ENCODE peak calls at places on chromosomes 13 and 19, in seven cellular contexts. E is cardiac fibroblast; I is colonic mucosa; L is glutamatergic neuron; G is upper lobe of left lung; Y is CD4-positive, alpha-beta T cell; W is neural progenitor cell. H is an unnamed sample.

GRCh38 chr19:14758816-14759215 is 19.5 kb downstream of the ADGRE2 start:
- DNase-seq in E (no peak), I (peak), L (no peak), G (no peak), Y (no peak), W (peak), H (no peak)

GRCh38 chr13:28621439-28621838 is 37.5 kb upstream of the POMP start:
- DNase-seq in E (no peak), I (no peak), L (no peak), G (no peak), Y (no peak), W (no peak), H (no peak)

GRCh38 chr13:48892311-48892710 is 83.4 kb upstream of the FNDC3A start:
- DNase-seq in E (peak), I (no peak), L (no peak), G (no peak), Y (no peak), W (no peak), H (peak)

GRCh38 chr19:7467009-7467989 is 21.5 kb downstream of the PEX11G start:
- DNase-seq in E (no peak), I (no peak), L (no peak), G (peak), Y (no peak), W (no peak), H (no peak)

GRCh38 chr19:49442793-49443365 is 1.6 kb upstream of the SLC17A7 start:
- DNase-seq in E (peak), I (peak), L (peak), G (peak), Y (no peak), W (peak), H (peak)

GRCh38 chr13:107211073-107211472 is 643.1 kb upstream of the ARGLU1 start:
- DNase-seq in E (peak), I (peak), L (peak), G (no peak), Y (peak), W (peak), H (peak)

GRCh38 chr19:49877020-49877878 is at the start of the genes AKT1S1 and TBC1D17:
- DNase-seq in E (peak), I (peak), L (peak), G (peak), Y (peak), W (peak), H (peak)

GRCh38 chr19:7229735-7230134 is 64.5 kb downstream of the INSR start:
- DNase-seq in E (no peak), I (no peak), L (no peak), G (no peak), Y (no peak), W (no peak), H (no peak)

GRCh38 chr19:18203408-18203862 is 407 bp downstream of the RAB3A start:
- DNase-seq in E (no peak), I (peak), L (no peak), G (peak), Y (peak), W (no peak), H (no peak)

GRCh38 chr13:95256086-95256485 is 45.2 kb downstream of the ABCC4 start:
- DNase-seq in E (peak), I (no peak), L (no peak), G (no peak), Y (no peak), W (no peak), H (peak)

GRCh38 chr13:47545630-47546029 is 455.4 kb downstream of the SUCLA2 start:
- DNase-seq in E (no peak), I (no peak), L (no peak), G (no peak), Y (no peak), W (no peak), H (peak)

GRCh38 chr13:106176103-106176502 is 359.4 kb downstream of the EFNB2 start:
- DNase-seq in E (peak), I (no peak), L (no peak), G (no peak), Y (no peak), W (no peak), H (peak)

GRCh38 chr13:51849145-51850101 is 4.4 kb upstream of the TMEM272 start:
- DNase-seq in E (peak), I (peak), L (peak), G (no peak), Y (peak), W (peak), H (no peak)

GRCh38 chr19:8481191-8481590 is 21.2 kb downstream of the PRAM1 start:
- DNase-seq in E (no peak), I (no peak), L (no peak), G (peak), Y (no peak), W (no peak), H (no peak)

GRCh38 chr19:1214299-1214861 is 8.8 kb downstream of the STK11 start:
- DNase-seq in E (no peak), I (no peak), L (peak), G (peak), Y (no peak), W (no peak), H (no peak)

GRCh38 chr13:95784891-95785290 is 108.0 kb downstream of the DNAJC3 start:
- DNase-seq in E (peak), I (no peak), L (no peak), G (no peak), Y (no peak), W (no peak), H (peak)

GRCh38 chr19:55447421-55448174 is 4.5 kb upstream of the SHISA7 start:
- DNase-seq in E (peak), I (no peak), L (peak), G (no peak), Y (no peak), W (peak), H (peak)

GRCh38 chr13:85283408-85283807 is 515.8 kb downstream of the SLITRK6 start:
- DNase-seq in E (no peak), I (no peak), L (no peak), G (no peak), Y (no peak), W (no peak), H (no peak)

GRCh38 chr13:79079351-79079839 is 326.7 kb downstream of the RBM26 start:
- DNase-seq in E (no peak), I (peak), L (no peak), G (no peak), Y (no peak), W (no peak), H (no peak)

GRCh38 chr19:38401148-38401547 is 1.7 kb upstream of the FAM98C start:
- DNase-seq in E (peak), I (no peak), L (no peak), G (no peak), Y (no peak), W (no peak), H (peak)

GRCh38 chr13:42667638-42668037 is 93.7 kb downstream of the TNFSF11 start:
- DNase-seq in E (no peak), I (no peak), L (no peak), G (no peak), Y (no peak), W (no peak), H (no peak)

GRCh38 chr13:80217614-80218456 is 123.1 kb downstream of the SPRY2 start:
- DNase-seq in E (peak), I (no peak), L (no peak), G (no peak), Y (no peak), W (peak), H (no peak)

GRCh38 chr13:37134411-37135041 is 29.1 kb upstream of the CSNK1A1L start:
- DNase-seq in E (peak), I (no peak), L (no peak), G (no peak), Y (no peak), W (no peak), H (peak)

GRCh38 chr19:17058236-17058635 is 17.0 kb downstream of the HAUS8 start:
- DNase-seq in E (peak), I (no peak), L (no peak), G (no peak), Y (no peak), W (no peak), H (no peak)

GRCh38 chr19:55688422-55689218 is 13.6 kb downstream of the EPN1 start:
- DNase-seq in E (no peak), I (peak), L (peak), G (peak), Y (no peak), W (no peak), H (no peak)

GRCh38 chr19:11921852-11922495 is 2.9 kb upstream of the ZNF700 start:
- DNase-seq in E (no peak), I (no peak), L (no peak), G (no peak), Y (no peak), W (no peak), H (no peak)

GRCh38 chr13:24220086-24220703 is 59.7 kb downstream of the SPATA13 start:
- DNase-seq in E (peak), I (peak), L (no peak), G (no peak), Y (peak), W (peak), H (peak)

GRCh38 chr19:46080561-46080960 is 39.8 kb upstream of the IGFL4 start:
- DNase-seq in E (peak), I (no peak), L (no peak), G (no peak), Y (no peak), W (no peak), H (peak)

GRCh38 chr19:29393915-29394460 is 131.8 kb upstream of the VSTM2B start:
- DNase-seq in E (no peak), I (no peak), L (no peak), G (no peak), Y (no peak), W (peak), H (no peak)
- TF ChIP-seq CTCF in E (no peak), I (no peak), L (peak), G (no peak), Y (no peak), W (peak), H (no peak)

GRCh38 chr13:33799950-33800592 is 17.9 kb upstream of the RFC3 start:
- DNase-seq in E (peak), I (no peak), L (no peak), G (no peak), Y (no peak), W (peak), H (peak)
- TF ChIP-seq CTCF in E (peak), I (no peak), L (no peak), G (no peak), Y (peak), W (peak), H (peak)

DNA sequence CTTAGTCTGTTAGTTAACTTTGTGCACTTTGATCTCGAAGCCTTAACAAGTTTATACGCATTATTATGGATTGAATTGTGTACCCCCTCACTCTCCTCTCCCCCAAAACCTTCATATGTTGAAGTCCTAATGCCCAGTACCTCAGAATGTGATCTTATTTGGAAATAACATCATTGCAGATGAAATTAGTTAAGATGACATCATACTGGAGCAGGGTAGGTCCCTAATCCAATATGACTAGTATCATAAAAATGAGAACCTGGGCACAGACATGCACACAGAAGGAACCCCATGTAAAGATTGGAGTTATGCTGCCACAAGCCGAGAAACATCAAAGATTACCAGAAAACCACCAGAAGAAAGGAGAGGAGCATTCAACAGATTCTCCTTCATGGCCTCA is 85.8 kb upstream of the TSC22D1 start:
- DNase-seq in E (no peak), I (no peak), L (no peak), G (no peak), Y (no peak), W (no peak), H (no peak)
- TF ChIP-seq CTCF in E (no peak), I (no peak), L (no peak), G (no peak), Y (no peak), W (no peak), H (no peak)

DNA sequence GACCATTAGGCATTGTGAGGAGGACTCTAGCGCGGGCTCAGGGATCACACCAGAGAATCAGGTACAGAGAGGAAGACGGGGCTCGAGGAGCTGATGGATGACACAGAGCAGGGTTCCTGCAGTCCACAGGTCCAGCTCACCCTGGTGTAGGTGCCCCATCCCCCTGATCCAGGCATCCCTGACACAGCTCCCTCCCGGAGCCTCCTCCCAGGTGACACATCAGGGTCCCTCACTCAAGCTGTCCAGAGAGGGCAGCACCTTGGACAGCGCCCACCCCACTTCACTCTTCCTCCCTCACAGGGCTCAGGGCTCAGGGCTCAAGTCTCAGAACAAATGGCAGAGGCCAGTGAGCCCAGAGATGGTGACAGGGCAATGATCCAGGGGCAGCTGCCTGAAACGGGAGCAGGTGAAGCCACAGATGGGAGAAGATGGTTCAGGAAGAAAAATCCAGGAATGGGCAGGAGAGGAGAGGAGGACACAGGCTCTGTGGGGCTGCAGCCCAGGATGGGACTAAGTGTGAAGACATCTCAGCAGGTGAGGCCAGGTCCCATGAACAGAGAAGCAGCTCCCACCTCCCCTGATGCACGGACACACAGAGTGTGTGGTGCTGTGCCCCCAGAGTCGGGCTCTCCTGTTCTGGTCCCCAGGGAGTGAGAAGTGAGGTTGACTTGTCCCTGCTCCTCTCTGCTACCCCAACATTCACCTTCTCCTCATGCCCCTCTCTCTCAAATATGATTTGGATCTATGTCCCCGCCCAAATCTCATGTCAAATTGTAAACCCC is 2.8 kb upstream of the CEACAM5 start:
- DNase-seq in E (peak), I (peak), L (no peak), G (no peak), Y (peak), W (peak), H (no peak)
- TF ChIP-seq CTCF in E (no peak), I (no peak), L (no peak), G (no peak), Y (no peak), W (no peak), H (no peak)

DNA sequence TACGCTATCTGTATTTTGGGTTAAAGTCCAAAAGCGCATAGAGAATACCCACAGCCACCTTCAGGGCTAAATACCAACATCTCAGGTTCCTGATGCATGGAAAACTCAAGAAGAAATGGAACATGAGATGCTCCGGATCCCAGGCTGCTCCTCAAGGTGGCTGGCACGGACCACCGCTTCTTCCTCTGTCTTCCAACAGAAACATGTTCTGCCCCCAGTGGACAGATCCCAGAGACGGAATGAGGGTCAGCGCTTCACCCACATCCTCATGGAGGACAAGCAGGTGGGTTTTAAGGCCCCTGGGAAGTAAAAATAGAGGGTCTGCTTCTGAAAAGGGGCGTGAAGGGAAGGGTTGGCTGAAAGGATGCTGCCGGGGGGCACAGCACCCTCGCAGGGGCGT is 17.3 kb downstream of the COL4A1 start:
- DNase-seq in E (no peak), I (no peak), L (no peak), G (no peak), Y (no peak), W (no peak), H (no peak)
- TF ChIP-seq CTCF in E (no peak), I (no peak), L (no peak), G (no peak), Y (no peak), W (no peak), H (no peak)

GRCh38 chr19:54136864-54137113 is 773 bp upstream of the CNOT3 start:
- DNase-seq in E (no peak), I (no peak), L (no peak), G (no peak), Y (no peak), W (no peak), H (no peak)

GRCh38 chr19:54138777-54139256 is 1.3 kb downstream of the CNOT3 start:
- DNase-seq in E (no peak), I (no peak), L (no peak), G (no peak), Y (no peak), W (no peak), H (no peak)

GRCh38 chr19:54137114-54137912 is at the start of gene CNOT3:
- DNase-seq in E (peak), I (peak), L (peak), G (peak), Y (peak), W (peak), H (peak)

GRCh38 chr19:54136086-54136863 is 1.3 kb upstream of the CNOT3 start:
- DNase-seq in E (peak), I (peak), L (no peak), G (no peak), Y (no peak), W (peak), H (no peak)

DNA sequence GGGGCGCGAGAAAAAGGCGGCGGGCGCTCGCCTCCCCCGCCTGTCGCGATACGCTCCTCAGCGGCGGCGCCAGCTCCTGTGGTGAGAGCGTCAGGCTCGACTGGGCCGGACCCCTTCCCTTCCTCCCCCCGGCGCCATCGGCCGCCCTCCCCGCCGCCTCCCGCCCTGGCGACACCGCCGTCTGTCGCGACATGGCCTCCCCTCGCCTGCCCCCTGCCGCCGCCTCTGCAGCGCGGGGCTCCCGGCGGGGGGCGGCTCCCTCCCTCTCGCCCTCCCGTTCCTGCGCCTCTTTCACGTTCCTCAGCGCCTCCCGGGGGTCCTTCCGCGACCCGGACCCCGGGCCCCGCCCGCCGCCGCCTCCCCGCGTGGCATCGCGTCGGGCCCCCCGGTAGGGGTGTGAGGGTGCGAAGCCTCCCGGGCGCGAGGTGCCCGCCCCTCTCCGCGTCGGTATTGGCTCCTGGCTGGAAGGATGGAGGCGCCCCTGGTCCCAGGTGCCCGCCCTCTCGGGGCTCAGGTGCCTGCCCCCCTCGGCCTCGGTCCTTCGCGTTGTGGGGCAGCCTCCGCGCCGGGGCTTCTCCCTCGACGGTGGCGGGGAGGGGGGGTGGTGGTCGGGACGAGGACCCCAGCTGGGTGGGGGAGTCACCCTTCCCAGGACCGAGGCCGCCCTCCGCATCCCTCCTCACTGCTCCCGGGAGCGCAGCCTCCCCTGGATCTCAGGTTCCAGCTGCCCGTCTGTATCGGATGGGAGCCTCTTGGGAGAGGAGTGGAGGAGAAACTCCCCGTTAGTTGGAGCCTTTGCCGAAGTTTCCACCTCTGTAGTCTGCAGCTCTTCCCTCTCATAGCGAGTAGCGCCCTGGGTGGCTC is 583 bp downstream of the CNOT3 start:
- DNase-seq in E (peak), I (peak), L (peak), G (peak), Y (no peak), W (peak), H (no peak)
- TF ChIP-seq CTCF in E (no peak), I (no peak), L (peak), G (no peak), Y (no peak), W (peak), H (peak)

GRCh38 chr13:31246918-31247317 is 47.1 kb downstream of the B3GLCT start:
- DNase-seq in E (no peak), I (no peak), L (no peak), G (no peak), Y (no peak), W (no peak), H (no peak)

GRCh38 chr13:31240921-31241320 is 41.1 kb downstream of the B3GLCT start:
- DNase-seq in E (peak), I (no peak), L (no peak), G (peak), Y (no peak), W (no peak), H (no peak)

GRCh38 chr13:31245974-31246373 is 46.2 kb downstream of the B3GLCT start:
- DNase-seq in E (no peak), I (no peak), L (no peak), G (no peak), Y (no peak), W (no peak), H (no peak)

GRCh38 chr13:31242935-31243334 is 43.2 kb downstream of the B3GLCT start:
- DNase-seq in E (peak), I (no peak), L (no peak), G (no peak), Y (no peak), W (no peak), H (no peak)

GRCh38 chr13:31242342-31242741 is 42.6 kb downstream of the B3GLCT start:
- DNase-seq in E (peak), I (no peak), L (no peak), G (no peak), Y (no peak), W (no peak), H (no peak)
- TF ChIP-seq CTCF in E (no peak), I (no peak), L (no peak), G (no peak), Y (no peak), W (no peak), H (no peak)

DNA sequence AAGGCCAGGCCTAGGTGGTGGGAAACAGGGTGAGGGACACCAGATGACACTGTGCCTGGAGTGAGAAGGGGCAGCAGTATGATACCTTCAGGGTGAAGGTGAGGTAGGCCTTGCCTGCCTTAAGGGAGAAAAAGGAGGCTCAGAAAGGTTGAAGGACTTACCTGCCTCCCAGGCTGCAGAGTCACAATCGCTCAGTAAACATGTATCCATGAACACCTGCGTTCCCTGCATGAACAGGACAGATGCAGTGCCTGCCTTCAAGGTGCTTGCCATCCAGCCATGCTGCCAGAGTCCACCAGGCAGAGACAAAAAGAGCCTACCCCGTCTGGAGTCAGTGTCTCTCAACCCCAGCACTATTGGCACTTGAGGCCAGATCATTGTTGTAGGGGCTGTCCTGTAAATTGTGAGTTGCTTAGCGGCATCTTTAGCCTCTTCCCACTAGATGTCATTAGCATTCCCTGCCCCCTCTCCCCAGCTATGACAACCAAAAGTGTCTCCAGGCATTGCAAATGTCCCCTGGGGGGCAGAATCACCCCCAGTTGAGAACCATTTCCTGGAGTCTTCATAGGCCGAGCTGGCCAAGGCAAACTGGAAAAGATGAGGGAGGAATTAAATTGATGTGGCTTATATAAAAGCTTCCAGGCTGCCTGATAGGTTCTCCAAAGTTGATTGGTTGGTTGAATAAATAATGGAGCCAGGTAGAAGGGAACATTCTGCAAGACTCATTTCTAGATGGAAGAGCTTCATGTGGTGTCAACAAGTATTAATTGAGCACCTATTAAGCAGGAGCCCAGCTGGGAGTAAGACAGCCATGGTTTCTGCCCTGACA is 1.7 kb downstream of the MAP3K10 start:
- DNase-seq in E (no peak), I (no peak), L (no peak), G (no peak), Y (no peak), W (no peak), H (no peak)
- TF ChIP-seq CTCF in E (no peak), I (no peak), L (no peak), G (no peak), Y (no peak), W (no peak), H (no peak)